ENCODE peak calls at places on chromosomes 12 and 14, in six cellular contexts. One of them, this sample, is unnamed.

GRCh38 chr12:94650143-94651056 is at the start of gene TMCC3:
- DNase-seq in Peyer's patch: peak; percentile 70
- DNase-seq in body of pancreas: peak; percentile 64
- DNase-seq in uterus: peak; percentile 21
- DNase-seq in adrenal gland: peak; percentile 49
- DNase-seq in lower leg skin: peak; percentile 87
- DNase-seq in this sample: peak; percentile 67

GRCh38 chr12:94427520-94428381 is 31.9 kb downstream of the CEP83 start:
- DNase-seq in Peyer's patch: no peak
- DNase-seq in body of pancreas: peak; percentile 65
- DNase-seq in uterus: peak; percentile 80
- DNase-seq in adrenal gland: peak; percentile 81
- DNase-seq in lower leg skin: no peak
- DNase-seq in this sample: peak; percentile 85

GRCh38 chr12:54383041-54383609 is 1.4 kb downstream of the ZNF385A start:
- DNase-seq in Peyer's patch: no peak
- DNase-seq in body of pancreas: no peak
- DNase-seq in uterus: no peak
- DNase-seq in adrenal gland: no peak
- DNase-seq in lower leg skin: no peak
- DNase-seq in this sample: no peak

GRCh38 chr14:88786715-88787114 is 6.0 kb downstream of the EML5 start:
- DNase-seq in Peyer's patch: no peak
- DNase-seq in body of pancreas: no peak
- DNase-seq in uterus: no peak
- DNase-seq in adrenal gland: no peak
- DNase-seq in lower leg skin: no peak
- DNase-seq in this sample: no peak

GRCh38 chr12:55934343-55934742 is 3.4 kb downstream of the DGKA start:
- DNase-seq in Peyer's patch: no peak
- DNase-seq in body of pancreas: no peak
- DNase-seq in uterus: no peak
- DNase-seq in adrenal gland: no peak
- DNase-seq in lower leg skin: peak; percentile 1
- DNase-seq in this sample: no peak

GRCh38 chr12:54602661-54603060 is 14.2 kb upstream of the PPP1R1A start:
- DNase-seq in Peyer's patch: no peak
- DNase-seq in body of pancreas: no peak
- DNase-seq in uterus: no peak
- DNase-seq in adrenal gland: no peak
- DNase-seq in lower leg skin: no peak
- DNase-seq in this sample: no peak

GRCh38 chr14:27672047-27672446 is 1074.2 kb upstream of the NOVA1 start:
- DNase-seq in Peyer's patch: no peak
- DNase-seq in body of pancreas: no peak
- DNase-seq in uterus: no peak
- DNase-seq in adrenal gland: no peak
- DNase-seq in lower leg skin: no peak
- DNase-seq in this sample: no peak

GRCh38 chr12:131604146-131604844 is 106.6 kb upstream of the SFSWAP start:
- DNase-seq in Peyer's patch: no peak
- DNase-seq in body of pancreas: no peak
- DNase-seq in uterus: no peak
- DNase-seq in adrenal gland: no peak
- DNase-seq in lower leg skin: no peak
- DNase-seq in this sample: no peak

GRCh38 chr14:89324501-89325298 is 92.3 kb downstream of the FOXN3 start:
- DNase-seq in Peyer's patch: no peak
- DNase-seq in body of pancreas: no peak
- DNase-seq in uterus: no peak
- DNase-seq in adrenal gland: no peak
- DNase-seq in lower leg skin: no peak
- DNase-seq in this sample: no peak

GRCh38 chr14:70359076-70359424 is 433 bp downstream of the COX16 start:
- DNase-seq in Peyer's patch: no peak
- DNase-seq in body of pancreas: no peak
- DNase-seq in uterus: no peak
- DNase-seq in adrenal gland: no peak
- DNase-seq in lower leg skin: peak; percentile 86
- DNase-seq in this sample: no peak

GRCh38 chr14:55097894-55098560 is 31.0 kb upstream of the LGALS3 start:
- DNase-seq in Peyer's patch: no peak
- DNase-seq in body of pancreas: peak; percentile 27
- DNase-seq in uterus: no peak
- DNase-seq in adrenal gland: no peak
- DNase-seq in lower leg skin: no peak
- DNase-seq in this sample: peak; percentile 59

GRCh38 chr12:2751686-2752085 is 43.1 kb upstream of the FKBP4 start:
- DNase-seq in Peyer's patch: no peak
- DNase-seq in body of pancreas: no peak
- DNase-seq in uterus: no peak
- DNase-seq in adrenal gland: no peak
- DNase-seq in lower leg skin: no peak
- DNase-seq in this sample: no peak

GRCh38 chr12:130161261-130162231 is 718 bp upstream of the FZD10 start:
- DNase-seq in Peyer's patch: no peak
- DNase-seq in body of pancreas: peak; percentile 33
- DNase-seq in uterus: peak; percentile 46
- DNase-seq in adrenal gland: no peak
- DNase-seq in lower leg skin: peak; percentile 89
- DNase-seq in this sample: no peak

GRCh38 chr12:47785036-47785886 is 12.2 kb downstream of the SLC48A1 start:
- DNase-seq in Peyer's patch: no peak
- DNase-seq in body of pancreas: no peak
- DNase-seq in uterus: no peak
- DNase-seq in adrenal gland: peak; percentile 82
- DNase-seq in lower leg skin: no peak
- DNase-seq in this sample: peak; percentile 69

GRCh38 chr14:76829650-76830421 is 3.6 kb downstream of the LRRC74A start:
- DNase-seq in Peyer's patch: no peak
- DNase-seq in body of pancreas: peak; percentile 95
- DNase-seq in uterus: no peak
- DNase-seq in adrenal gland: no peak
- DNase-seq in lower leg skin: no peak
- DNase-seq in this sample: peak; percentile 76

GRCh38 chr14:38553586-38553985 is 297.7 kb upstream of the CLEC14A start:
- DNase-seq in Peyer's patch: no peak
- DNase-seq in body of pancreas: no peak
- DNase-seq in uterus: no peak
- DNase-seq in adrenal gland: no peak
- DNase-seq in lower leg skin: no peak
- DNase-seq in this sample: no peak

GRCh38 chr12:88946377-88946997 is 366.2 kb upstream of the KITLG start:
- DNase-seq in Peyer's patch: no peak
- DNase-seq in body of pancreas: no peak
- DNase-seq in uterus: no peak
- DNase-seq in adrenal gland: no peak
- DNase-seq in lower leg skin: peak; percentile 65
- DNase-seq in this sample: no peak

GRCh38 chr14:29216774-29217232 is 450.2 kb downstream of the FOXG1 start:
- DNase-seq in Peyer's patch: no peak
- DNase-seq in body of pancreas: no peak
- DNase-seq in uterus: no peak
- DNase-seq in adrenal gland: no peak
- DNase-seq in lower leg skin: no peak
- DNase-seq in this sample: no peak

GRCh38 chr12:129873458-129873857 is 30.4 kb downstream of the TMEM132D start:
- DNase-seq in Peyer's patch: no peak
- DNase-seq in body of pancreas: no peak
- DNase-seq in uterus: no peak
- DNase-seq in adrenal gland: no peak
- DNase-seq in lower leg skin: no peak
- DNase-seq in this sample: no peak

GRCh38 chr12:3002636-3003035 is 43.4 kb downstream of the TEAD4 start:
- DNase-seq in Peyer's patch: no peak
- DNase-seq in body of pancreas: no peak
- DNase-seq in uterus: no peak
- DNase-seq in adrenal gland: no peak
- DNase-seq in lower leg skin: no peak
- DNase-seq in this sample: no peak

GRCh38 chr12:3533703-3534386 is 42.8 kb downstream of the PRMT8 start:
- DNase-seq in Peyer's patch: no peak
- DNase-seq in body of pancreas: peak; percentile 30
- DNase-seq in uterus: no peak
- DNase-seq in adrenal gland: no peak
- DNase-seq in lower leg skin: peak; percentile 60
- DNase-seq in this sample: peak; percentile 75

GRCh38 chr14:78022059-78022458 is 148.1 kb upstream of the NRXN3 start:
- DNase-seq in Peyer's patch: peak; percentile 60
- DNase-seq in body of pancreas: peak; percentile 65
- DNase-seq in uterus: no peak
- DNase-seq in adrenal gland: peak; percentile 60
- DNase-seq in lower leg skin: no peak
- DNase-seq in this sample: no peak

GRCh38 chr12:87112946-87113345 is 856.8 kb upstream of the MGAT4C start:
- DNase-seq in Peyer's patch: no peak
- DNase-seq in body of pancreas: no peak
- DNase-seq in uterus: no peak
- DNase-seq in adrenal gland: no peak
- DNase-seq in lower leg skin: no peak
- DNase-seq in this sample: no peak

GRCh38 chr12:16612647-16613046 is 6.7 kb upstream of the LMO3 start:
- DNase-seq in Peyer's patch: no peak
- DNase-seq in body of pancreas: no peak
- DNase-seq in uterus: no peak
- DNase-seq in adrenal gland: no peak
- DNase-seq in lower leg skin: no peak
- DNase-seq in this sample: no peak

GRCh38 chr12:16609140-16609539 is 3.2 kb upstream of the LMO3 start:
- DNase-seq in Peyer's patch: no peak
- DNase-seq in body of pancreas: peak; percentile 37
- DNase-seq in uterus: peak; percentile 18
- DNase-seq in adrenal gland: no peak
- DNase-seq in lower leg skin: no peak
- DNase-seq in this sample: no peak

GRCh38 chr12:16610743-16611142 is 4.8 kb upstream of the LMO3 start:
- DNase-seq in Peyer's patch: no peak
- DNase-seq in body of pancreas: no peak
- DNase-seq in uterus: no peak
- DNase-seq in adrenal gland: no peak
- DNase-seq in lower leg skin: no peak
- DNase-seq in this sample: no peak

GRCh38 chr12:16610006-16610520 is 4.1 kb upstream of the LMO3 start:
- DNase-seq in Peyer's patch: no peak
- DNase-seq in body of pancreas: no peak
- DNase-seq in uterus: peak; percentile 24
- DNase-seq in adrenal gland: no peak
- DNase-seq in lower leg skin: no peak
- DNase-seq in this sample: no peak

DNA sequence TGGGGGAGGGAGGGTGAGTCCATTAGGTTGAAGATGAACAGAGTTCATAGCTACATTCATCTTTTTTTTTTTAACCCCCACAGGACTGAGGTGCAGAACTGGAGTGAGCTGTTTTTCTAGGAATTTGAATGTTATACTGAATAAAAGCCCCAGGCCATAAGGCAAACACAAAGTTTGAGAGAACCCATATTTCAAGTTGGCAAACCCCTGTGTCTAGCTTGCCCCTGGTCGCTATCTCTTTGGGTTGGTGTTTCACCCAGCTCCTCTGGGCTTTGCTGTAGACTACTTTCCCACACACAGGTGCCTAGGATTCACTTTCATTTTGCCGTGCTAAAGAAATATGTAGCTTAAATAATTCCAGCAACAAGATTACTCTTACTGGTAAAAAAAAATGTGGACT is 5.2 kb upstream of the LMO3 start:
- DNase-seq in Peyer's patch: no peak
- DNase-seq in body of pancreas: no peak
- DNase-seq in uterus: no peak
- DNase-seq in adrenal gland: no peak
- DNase-seq in lower leg skin: no peak
- DNase-seq in this sample: no peak
- H3K4me3 ChIP-seq in Peyer's patch: no peak overlapping the region
- H3K4me3 ChIP-seq in body of pancreas: no peak overlapping the region
- H3K4me3 ChIP-seq in uterus: peak overlapping the region; percentile 11
- H3K4me3 ChIP-seq in adrenal gland: no peak overlapping the region
- H3K4me3 ChIP-seq in lower leg skin: no peak overlapping the region
- H3K4me3 ChIP-seq in this sample: peak overlapping the region; percentile 67

GRCh38 chr12:22684124-22684523 is 59.2 kb downstream of the ETNK1 start:
- DNase-seq in Peyer's patch: no peak
- DNase-seq in body of pancreas: no peak
- DNase-seq in uterus: no peak
- DNase-seq in adrenal gland: no peak
- DNase-seq in lower leg skin: no peak
- DNase-seq in this sample: no peak

GRCh38 chr12:22672951-22673350 is 48.0 kb downstream of the ETNK1 start:
- DNase-seq in Peyer's patch: no peak
- DNase-seq in body of pancreas: no peak
- DNase-seq in uterus: no peak
- DNase-seq in adrenal gland: no peak
- DNase-seq in lower leg skin: no peak
- DNase-seq in this sample: no peak

GRCh38 chr12:22682663-22683062 is 57.7 kb downstream of the ETNK1 start:
- DNase-seq in Peyer's patch: no peak
- DNase-seq in body of pancreas: no peak
- DNase-seq in uterus: no peak
- DNase-seq in adrenal gland: no peak
- DNase-seq in lower leg skin: no peak
- DNase-seq in this sample: no peak

GRCh38 chr12:22683131-22683530 is 58.2 kb downstream of the ETNK1 start:
- DNase-seq in Peyer's patch: no peak
- DNase-seq in body of pancreas: no peak
- DNase-seq in uterus: no peak
- DNase-seq in adrenal gland: no peak
- DNase-seq in lower leg skin: no peak
- DNase-seq in this sample: no peak

GRCh38 chr12:22678175-22678574 is 53.2 kb downstream of the ETNK1 start:
- DNase-seq in Peyer's patch: no peak
- DNase-seq in body of pancreas: no peak
- DNase-seq in uterus: no peak
- DNase-seq in adrenal gland: no peak
- DNase-seq in lower leg skin: no peak
- DNase-seq in this sample: no peak
- TF ChIP-seq POLR2A in Peyer's patch: no peak
- TF ChIP-seq POLR2A in body of pancreas: no peak
- TF ChIP-seq POLR2A in uterus: no peak
- TF ChIP-seq POLR2A in adrenal gland: no peak
- TF ChIP-seq POLR2A in lower leg skin: no peak
- TF ChIP-seq POLR2A in this sample: no peak

GRCh38 chr14:95520346-95520745 is 3.9 kb upstream of the SYNE3 start:
- DNase-seq in Peyer's patch: no peak
- DNase-seq in body of pancreas: no peak
- DNase-seq in uterus: no peak
- DNase-seq in adrenal gland: no peak
- DNase-seq in lower leg skin: peak; percentile 85
- DNase-seq in this sample: no peak
- H3K4me3 ChIP-seq in Peyer's patch: no peak overlapping the region
- H3K4me3 ChIP-seq in body of pancreas: no peak overlapping the region
- H3K4me3 ChIP-seq in uterus: no peak overlapping the region
- H3K4me3 ChIP-seq in adrenal gland: no peak overlapping the region
- H3K4me3 ChIP-seq in lower leg skin: no peak overlapping the region
- H3K4me3 ChIP-seq in this sample: no peak overlapping the region

DNA sequence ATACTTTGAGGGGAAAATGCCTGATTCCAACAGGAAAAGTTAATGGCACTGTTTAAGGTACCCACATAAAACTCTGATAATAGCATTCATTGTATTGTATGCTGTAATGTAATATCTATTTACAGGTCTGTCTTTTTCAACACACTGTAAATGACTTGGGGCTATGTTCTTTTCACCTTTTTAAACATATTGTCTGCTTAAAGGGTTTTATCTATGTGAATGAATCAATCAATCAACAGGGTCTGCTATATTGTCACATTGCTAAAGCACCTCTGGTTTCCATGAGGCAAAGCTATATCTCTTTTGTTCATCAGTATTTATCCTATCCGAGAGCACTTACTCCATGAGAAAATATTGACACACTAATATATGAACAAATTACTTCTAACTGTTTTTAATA is 288.0 kb downstream of the SLC6A15 start:
- DNase-seq in Peyer's patch: no peak
- DNase-seq in body of pancreas: no peak
- DNase-seq in uterus: no peak
- DNase-seq in adrenal gland: no peak
- DNase-seq in lower leg skin: no peak
- DNase-seq in this sample: no peak
- TF ChIP-seq POLR2A in Peyer's patch: no peak
- TF ChIP-seq POLR2A in body of pancreas: no peak
- TF ChIP-seq POLR2A in uterus: no peak
- TF ChIP-seq POLR2A in adrenal gland: no peak
- TF ChIP-seq POLR2A in lower leg skin: no peak
- TF ChIP-seq POLR2A in this sample: no peak

This sample was measured in sigmoid colon.